ENCODE peak calls at places on chromosomes 12 and 14, in four cellular contexts. Q, N, E and Y are unnamed samples.
A peak's percentile ranks its signal among the peaks of the same experiment; 100 is the strongest.

GRCh38 chr14:95713596-95714371 is at the start of gene TCL1A:
- DNase-seq in Q (no peak), N (peak; percentile 8), E (no peak), Y (no peak)

GRCh38 chr12:56518570-56518969 is 3.0 kb upstream of the RBMS2 start:
- DNase-seq in Q (peak; percentile 43), N (no peak), E (peak; percentile 62), Y (peak; percentile 48)

GRCh38 chr12:129903956-129904769 is at the start of gene TMEM132D:
- DNase-seq in Q (no peak), N (no peak), E (no peak), Y (no peak)

GRCh38 chr12:27733052-27733656 is 22.5 kb downstream of the MRPS35 start:
- DNase-seq in Q (peak; percentile 66), N (peak; percentile 49), E (peak; percentile 66), Y (peak; percentile 41)

GRCh38 chr12:26047401-26048226 is 77.2 kb downstream of the BHLHE41 start:
- DNase-seq in Q (no peak), N (no peak), E (peak; percentile 32), Y (peak; percentile 45)

GRCh38 chr12:87406926-87407325 is 622.3 kb downstream of the C12orf50 start:
- DNase-seq in Q (peak; percentile 45), N (no peak), E (peak; percentile 27), Y (no peak)

GRCh38 chr12:42982828-42983227 is 393.3 kb upstream of the PRICKLE1 start:
- DNase-seq in Q (peak; percentile 4), N (no peak), E (no peak), Y (no peak)

GRCh38 chr12:32334384-32334783 is 65.0 kb upstream of the FGD4 start:
- DNase-seq in Q (no peak), N (no peak), E (no peak), Y (no peak)

GRCh38 chr14:77046706-77047105 is 18.2 kb upstream of the IRF2BPL start:
- DNase-seq in Q (no peak), N (no peak), E (no peak), Y (peak; percentile 75)

GRCh38 chr12:26723379-26724308 is 109.3 kb downstream of the ITPR2 start:
- DNase-seq in Q (peak; percentile 76), N (no peak), E (peak; percentile 77), Y (no peak)

GRCh38 chr14:72643317-72643801 is 250.5 kb downstream of the DPF3 start:
- DNase-seq in Q (peak; percentile 98), N (no peak), E (peak; percentile 98), Y (peak; percentile 92)

GRCh38 chr14:72645706-72646105 is 248.2 kb downstream of the DPF3 start:
- DNase-seq in Q (no peak), N (no peak), E (no peak), Y (no peak)

GRCh38 chr14:72646861-72647528 is 246.9 kb downstream of the DPF3 start:
- DNase-seq in Q (peak; percentile 97), N (no peak), E (peak; percentile 76), Y (no peak)

GRCh38 chr14:72644038-72644437 is 249.9 kb downstream of the DPF3 start:
- DNase-seq in Q (no peak), N (no peak), E (no peak), Y (no peak)

DNA sequence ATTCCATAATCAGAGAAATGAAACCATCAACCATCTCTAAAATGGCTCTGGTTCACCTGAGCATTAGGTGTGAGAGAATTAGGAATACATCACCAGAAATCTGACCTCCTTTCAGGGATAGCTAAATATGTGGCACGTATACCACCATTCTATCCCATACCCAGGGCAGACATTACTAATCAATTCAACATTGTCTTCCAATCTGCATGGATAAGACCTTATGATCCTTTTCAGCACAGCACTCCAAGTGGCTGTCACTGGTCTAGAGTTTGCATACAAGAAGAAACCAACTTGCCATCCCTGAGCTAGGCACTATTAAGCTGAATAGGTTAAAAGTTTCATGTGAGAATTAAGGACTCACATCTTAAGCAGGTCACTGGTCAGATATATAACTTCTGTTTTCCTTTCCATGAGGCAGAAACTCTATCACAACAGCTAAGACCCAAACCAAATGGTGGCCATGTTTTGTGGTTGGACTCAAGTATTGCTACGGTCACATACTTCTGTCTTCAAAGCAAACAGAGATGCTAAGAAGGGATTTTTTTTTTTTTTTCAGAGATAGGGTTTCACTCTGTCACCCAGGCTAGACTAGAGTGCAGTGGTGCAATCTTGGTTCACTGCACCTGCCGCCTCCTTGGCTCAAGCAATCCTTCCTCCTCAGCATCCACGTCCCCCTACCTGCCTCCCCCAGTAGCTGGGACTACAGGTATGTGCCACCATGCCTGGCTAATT is 249.0 kb downstream of the DPF3 start:
- DNase-seq in Q (no peak), N (no peak), E (no peak), Y (no peak)
- TF ChIP-seq CTCF in Q (peak; percentile 14), N (no peak), E (no peak), Y (no peak)

GRCh38 chr14:105201156-105201927 is 20.2 kb upstream of the NUDT14 start:
- DNase-seq in Q (no peak), N (no peak), E (no peak), Y (no peak)
- TF ChIP-seq CTCF in Q (peak; percentile 1), N (no peak), E (no peak), Y (no peak)

GRCh38 chr12:4353785-4354208 is 25.7 kb downstream of the FGF23 start:
- DNase-seq in Q (peak; percentile 18), N (peak; percentile 26), E (peak; percentile 9), Y (peak; percentile 16)

GRCh38 chr12:4355150-4355842 is 24.2 kb downstream of the FGF23 start:
- DNase-seq in Q (no peak), N (no peak), E (no peak), Y (no peak)

GRCh38 chr12:4355843-4356327 is 23.6 kb downstream of the FGF23 start:
- DNase-seq in Q (peak; percentile 32), N (peak; percentile 78), E (peak; percentile 50), Y (peak; percentile 32)
- TF ChIP-seq CTCF in Q (peak; percentile 49), N (peak; percentile 83), E (peak; percentile 66), Y (peak; percentile 37)

GRCh38 chr14:48890333-48890732 is 695.8 kb downstream of the RPS29 start:
- DNase-seq in Q (no peak), N (no peak), E (no peak), Y (no peak)
- TF ChIP-seq CTCF in Q (no peak), N (no peak), E (no peak), Y (no peak)

GRCh38 chr14:57533214-57533613 is 39.6 kb upstream of the CCDC198 start:
- DNase-seq in Q (peak; percentile 31), N (peak; percentile 21), E (peak; percentile 52), Y (peak; percentile 47)
- TF ChIP-seq CTCF in Q (peak; percentile 46), N (peak; percentile 17), E (peak; percentile 53), Y (peak; percentile 35)

GRCh38 chr12:75505706-75506312 is 5.6 kb downstream of the KRR1 start:
- DNase-seq in Q (peak; percentile 68), N (peak; percentile 12), E (peak; percentile 66), Y (peak; percentile 40)
- TF ChIP-seq CTCF in Q (peak; percentile 76), N (peak; percentile 40), E (peak; percentile 59), Y (peak; percentile 56)

DNA sequence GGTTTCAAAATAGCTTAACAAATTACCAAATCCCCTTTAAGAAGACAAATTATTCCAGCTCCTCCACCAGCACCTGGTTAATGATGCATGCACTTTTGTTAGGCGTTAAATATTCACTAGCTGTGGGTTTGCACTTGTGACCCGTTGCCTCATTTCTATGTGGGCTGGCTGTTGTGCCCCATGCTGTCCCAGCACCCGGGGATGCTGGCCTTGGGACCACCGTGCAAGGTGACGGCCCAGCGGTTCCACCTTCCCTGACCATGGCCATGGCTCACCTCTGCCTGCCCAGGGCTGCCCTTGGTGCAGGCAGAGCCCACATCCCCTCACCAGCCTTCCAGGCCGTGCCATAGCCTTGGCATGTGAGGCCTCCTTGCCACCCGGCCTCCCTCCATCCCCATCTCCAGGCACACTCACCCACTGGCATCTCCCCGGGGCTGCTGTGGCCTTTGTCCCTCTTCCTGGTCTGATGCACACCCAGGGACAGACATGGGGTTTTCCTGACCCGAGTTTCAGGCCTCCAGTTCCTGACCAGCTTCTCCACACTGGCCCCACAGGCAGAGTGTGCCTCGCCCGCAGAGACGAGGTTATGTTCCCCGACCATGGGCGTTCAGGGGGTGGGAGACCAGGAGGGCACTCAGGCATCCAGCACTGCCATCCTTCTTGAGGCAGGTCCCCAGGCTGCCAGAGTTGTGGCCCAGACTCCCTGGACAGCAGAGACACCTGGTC is 20.4 kb upstream of the C14orf180 start:
- DNase-seq in Q (no peak), N (no peak), E (no peak), Y (no peak)
- TF ChIP-seq CTCF in Q (no peak), N (no peak), E (no peak), Y (no peak)

DNA sequence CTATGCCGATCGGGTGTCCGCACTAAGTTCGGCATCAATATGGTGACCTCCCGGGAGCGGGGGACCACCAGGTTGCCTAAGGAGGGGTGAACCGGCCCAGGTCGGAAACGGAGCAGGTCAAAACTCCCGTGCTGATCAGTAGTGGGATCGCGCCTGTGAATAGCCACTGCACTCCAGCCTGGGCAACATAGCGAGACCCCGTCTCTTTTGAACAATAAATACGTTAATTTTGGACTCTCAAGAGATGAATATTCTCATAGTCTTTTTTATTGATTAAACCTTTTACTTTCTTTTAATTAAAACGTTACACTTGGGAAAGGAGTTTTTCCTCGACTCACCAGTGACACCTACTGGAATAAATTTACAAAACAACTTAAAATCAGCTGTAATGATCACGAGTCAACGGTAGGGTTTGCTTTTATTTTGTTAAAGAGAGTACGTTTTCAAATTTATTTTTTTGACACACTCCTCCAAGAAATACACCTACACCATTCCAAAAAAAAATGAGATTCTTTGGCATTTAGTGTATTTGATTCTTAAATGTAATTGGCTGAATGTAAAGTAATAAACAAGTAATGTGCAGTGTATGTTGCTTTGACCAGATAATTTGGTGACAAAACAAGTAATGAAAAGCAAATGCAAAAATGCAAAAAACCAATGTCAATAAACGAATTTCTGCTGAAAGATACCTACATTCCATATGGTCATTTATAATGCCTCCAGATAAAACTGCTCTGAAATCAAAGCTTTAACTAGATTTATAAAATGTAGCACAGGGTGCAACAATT is 687 bp upstream of the RPS29 start:
- DNase-seq in Q (peak; percentile 88), N (peak; percentile 69), E (peak; percentile 90), Y (peak; percentile 66)
- TF ChIP-seq CTCF in Q (peak; percentile 68), N (peak; percentile 55), E (peak; percentile 62), Y (peak; percentile 81)